ENCODE peak calls at places on chromosomes 16 and 17, in nine cellular contexts. Q is fibroblast of lung; A is stimulated activated CD4-positive, alpha-beta T cell treated with anti-CD3 and anti-CD28 coated beads, Interleukin-15, amount 100 ng/mL, for 48 hours; K is brain pericyte; E is SHP77 treated with DMSO at 0.1 percent for 48 hours; M is NCI-H1417; U is H7; X is gastrocnemius medialis; I is islet precursor cell. S is an unnamed sample.

GRCh38 chr16:66740010-66740409 is 11.4 kb downstream of the DYNC1LI2 start:
- DNase-seq in Q (no peak), M (no peak), K (no peak), U (peak), X (no peak), I (peak), E (peak), A (no peak), S (no peak)

GRCh38 chr17:2383628-2384167 is 17.2 kb downstream of the MNT start:
- DNase-seq in K (no peak), U (no peak), Q (no peak), M (no peak), I (no peak), A (no peak), X (peak), E (no peak), S (no peak)

GRCh38 chr16:21150375-21151001 is at the start of gene DNAH3:
- DNase-seq in M (peak), K (no peak), I (no peak), Q (no peak), U (no peak), E (peak), A (no peak), X (no peak), S (no peak)

GRCh38 chr16:5187402-5187952 is 89.9 kb upstream of the EEF2KMT start:
- DNase-seq in U (no peak), I (no peak), E (no peak), X (no peak), Q (no peak), A (no peak), K (no peak), M (no peak), S (no peak)

GRCh38 chr17:16328997-16329396 is 24.3 kb downstream of the CENPV start:
- DNase-seq in X (no peak), E (no peak), A (no peak), I (no peak), U (peak), M (no peak), K (no peak), Q (no peak), S (no peak)

GRCh38 chr17:32256012-32256694 is 9.5 kb upstream of the RHBDL3 start:
- DNase-seq in U (no peak), A (no peak), Q (peak), I (no peak), M (no peak), E (no peak), K (no peak), X (no peak), S (no peak)

GRCh38 chr16:819336-819735 is 18.8 kb upstream of the GNG13 start:
- DNase-seq in I (no peak), X (no peak), E (no peak), K (no peak), A (no peak), U (no peak), M (no peak), Q (no peak), S (no peak)

GRCh38 chr16:67259705-67260104 is 10.9 kb downstream of the SLC9A5 start:
- DNase-seq in X (no peak), I (no peak), A (no peak), K (no peak), E (no peak), U (no peak), Q (no peak), M (peak), S (no peak)

GRCh38 chr16:1729445-1729844 is 23.4 kb downstream of the MAPK8IP3 start:
- DNase-seq in E (no peak), Q (no peak), M (no peak), U (peak), X (no peak), K (no peak), I (no peak), A (no peak), S (no peak)

GRCh38 chr17:11853321-11854151 is 143.7 kb downstream of the ZNF18 start:
- DNase-seq in A (no peak), I (peak), E (no peak), M (no peak), U (no peak), Q (peak), K (no peak), X (no peak), S (no peak)

GRCh38 chr17:41784207-41784744 is 2.2 kb downstream of the JUP start:
- DNase-seq in E (no peak), X (peak), M (no peak), U (peak), Q (peak), A (no peak), K (no peak), I (peak), S (no peak)

GRCh38 chr16:87692176-87692575 is 73.6 kb downstream of the KLHDC4 start:
- DNase-seq in K (no peak), E (no peak), X (no peak), U (peak), A (no peak), Q (no peak), I (no peak), M (no peak), S (no peak)

GRCh38 chr17:76166168-76166567 is 25.1 kb upstream of the FOXJ1 start:
- DNase-seq in K (no peak), I (peak), M (no peak), X (no peak), A (no peak), U (no peak), Q (peak), E (no peak), S (no peak)

GRCh38 chr16:71669926-71670536 is 44.0 kb downstream of the MARVELD3 start:
- DNase-seq in M (no peak), X (no peak), E (no peak), I (no peak), Q (no peak), K (no peak), A (no peak), U (no peak), S (no peak)

GRCh38 chr16:28937222-28937876 is 5.6 kb downstream of the CD19 start:
- DNase-seq in Q (no peak), U (peak), M (no peak), E (no peak), A (no peak), I (no peak), X (no peak), K (no peak), S (no peak)

GRCh38 chr16:27463741-27464662 is 62.0 kb downstream of the IL21R start:
- DNase-seq in K (no peak), A (no peak), Q (no peak), I (no peak), X (no peak), E (no peak), M (no peak), U (no peak), S (no peak)

GRCh38 chr17:68101992-68102758 is 66.6 kb downstream of the KPNA2 start:
- DNase-seq in I (peak), U (no peak), X (no peak), A (no peak), K (no peak), M (peak), E (no peak), Q (no peak), S (no peak)

GRCh38 chr16:66923247-66923851 is 2.0 kb downstream of the RRAD start:
- DNase-seq in A (no peak), E (no peak), M (no peak), Q (peak), K (no peak), U (peak), I (no peak), X (peak), S (no peak)

GRCh38 chr16:10504404-10504885 is 76.0 kb downstream of the EMP2 start:
- DNase-seq in E (no peak), Q (no peak), U (no peak), X (no peak), A (no peak), M (no peak), I (no peak), K (no peak), S (no peak)

GRCh38 chr17:66574123-66574522 is 260.8 kb upstream of the CACNG5 start:
- DNase-seq in X (no peak), U (no peak), A (no peak), I (no peak), E (no peak), M (no peak), K (no peak), Q (no peak), S (no peak)

GRCh38 chr17:48961516-48962233 is 6.7 kb downstream of the GIP start:
- DNase-seq in U (peak), A (no peak), K (no peak), E (no peak), X (no peak), I (peak), Q (peak), M (no peak), S (no peak)

S was measured in glomerular endothelial cell.